ENCODE peak calls at places on chromosomes 5 and 9, in six cellular contexts. L is activated T-helper 1 cell treated with anti-CD3 and anti-CD28 coated beads, Interleukin-2, amount 50 U/mL, for 16 hours; H is NCI-H2029 treated with DMSO at 0.1 percent for 48 hours; I is fibroblast of mammary gland; S is T-helper 2 cell; V is T-cell. N is an unnamed sample.

GRCh38 chr9:112620998-112621694 is 96.8 kb downstream of the INIP start:
- DNase-seq in L (no peak), H (no peak), I (no peak), S (no peak), V (no peak), N (no peak)

GRCh38 chr9:69254223-69254622 is 70.8 kb upstream of the ENTREP1 start:
- DNase-seq in L (no peak), H (no peak), I (no peak), S (no peak), V (no peak), N (no peak)

GRCh38 chr5:38466444-38467189 is 89.8 kb downstream of the LIFR start:
- DNase-seq in L (no peak), H (no peak), I (peak; percentile 95), S (no peak), V (no peak), N (no peak)

GRCh38 chr5:61680247-61680646 is 348.2 kb downstream of the ZSWIM6 start:
- DNase-seq in L (no peak), H (no peak), I (no peak), S (no peak), V (no peak), N (no peak)

GRCh38 chr9:101232405-101232977 is 152.3 kb downstream of the BAAT start:
- DNase-seq in L (no peak), H (no peak), I (no peak), S (no peak), V (no peak), N (no peak)

GRCh38 chr9:136482793-136483588 is at the start of gene SEC16A:
- DNase-seq in L (peak; percentile 100), H (peak; percentile 94), I (peak; percentile 97), S (peak; percentile 97), V (peak; percentile 98), N (peak; percentile 95)

GRCh38 chr5:52829664-52830063 is 41.9 kb downstream of the ITGA1 start:
- DNase-seq in L (no peak), H (no peak), I (no peak), S (no peak), V (no peak), N (no peak)

GRCh38 chr9:109418827-109419226 is 79.3 kb downstream of the PTPN3 start:
- DNase-seq in L (no peak), H (no peak), I (no peak), S (no peak), V (no peak), N (no peak)

GRCh38 chr9:88826651-88827245 is 164.5 kb upstream of the S1PR3 start:
- DNase-seq in L (no peak), H (no peak), I (peak; percentile 89), S (no peak), V (no peak), N (no peak)

GRCh38 chr9:131892162-131892707 is 152.4 kb upstream of the RAPGEF1 start:
- DNase-seq in L (no peak), H (peak; percentile 53), I (peak; percentile 14), S (no peak), V (no peak), N (no peak)